ENCODE peak calls at places on chromosomes 4 and X, in six cellular contexts. N, Q, F, G, C and V are unnamed samples.
A peak's percentile ranks its signal among the peaks of the same experiment; 100 is the strongest.

GRCh38 chrX:349196-349595 is 30.6 kb upstream of the GTPBP6 start:
- DNase-seq in F (peak; percentile 30), Q (no peak), G (no peak), C (no peak), N (no peak), V (no peak)

GRCh38 chr4:165079476-165079875 is 25.8 kb downstream of the TRIM75 start:
- DNase-seq in G (no peak), F (no peak), N (no peak), Q (no peak), C (no peak), V (no peak)

GRCh38 chr4:42398448-42399355 is 1.4 kb downstream of the SHISA3 start:
- DNase-seq in F (no peak), G (no peak), C (no peak), Q (no peak), N (no peak), V (peak; percentile 70)

GRCh38 chr4:6925357-6925836 is 15.8 kb downstream of the TBC1D14 start:
- DNase-seq in C (no peak), Q (no peak), G (no peak), F (no peak), N (no peak), V (no peak)

GRCh38 chrX:67543818-67544217 is at the start of gene AR:
- DNase-seq in C (no peak), G (peak; percentile 79), Q (no peak), N (peak; percentile 30), F (no peak), V (peak; percentile 71)

GRCh38 chr4:20474119-20474518 is 222.4 kb downstream of the SLIT2 start:
- DNase-seq in Q (no peak), N (no peak), C (no peak), F (no peak), G (no peak), V (no peak)

GRCh38 chr4:124132161-124132560 is 580.4 kb downstream of the ANKRD50 start:
- DNase-seq in C (no peak), Q (no peak), N (no peak), G (no peak), F (no peak), V (no peak)

GRCh38 chrX:80755174-80755573 is 54.5 kb downstream of the BRWD3 start:
- DNase-seq in Q (no peak), C (no peak), N (no peak), F (no peak), G (no peak), V (no peak)

GRCh38 chr4:173937871-173938270 is 345.6 kb downstream of the FBXO8 start:
- DNase-seq in Q (no peak), C (no peak), F (no peak), N (no peak), G (no peak), V (no peak)

GRCh38 chr4:115844180-115844579 is 730.8 kb upstream of the NDST4 start:
- DNase-seq in Q (no peak), C (no peak), N (no peak), F (no peak), G (no peak), V (no peak)

GRCh38 chr4:54439831-54440243 is 210.7 kb downstream of the PDGFRA start:
- DNase-seq in N (peak; percentile 50), Q (no peak), F (peak; percentile 4), G (peak; percentile 75), C (no peak), V (peak; percentile 12)

GRCh38 chr4:15920723-15921591 is 17.6 kb downstream of the FGFBP1 start:
- DNase-seq in F (no peak), Q (no peak), G (no peak), C (no peak), N (peak; percentile 70), V (no peak)

GRCh38 chrX:88584283-88584682 is 162.7 kb upstream of the CPXCR1 start:
- DNase-seq in C (no peak), Q (no peak), G (no peak), F (no peak), N (no peak), V (no peak)

GRCh38 chr4:77800483-77801259 is 18.5 kb downstream of the CNOT6L start:
- DNase-seq in N (no peak), F (no peak), Q (no peak), G (no peak), C (no peak), V (no peak)

GRCh38 chr4:153573881-153574807 is 108.0 kb downstream of the TMEM131L start:
- DNase-seq in N (peak; percentile 63), Q (no peak), G (no peak), C (no peak), F (peak; percentile 7), V (no peak)

GRCh38 chrX:149648932-149649331 is 17.3 kb upstream of the TMEM185A start:
- DNase-seq in N (no peak), C (no peak), Q (no peak), G (no peak), F (no peak), V (peak; percentile 53)

GRCh38 chr4:77773101-77773500 is 46.1 kb downstream of the CNOT6L start:
- DNase-seq in G (no peak), C (no peak), Q (no peak), N (no peak), F (no peak), V (no peak)

GRCh38 chr4:42523066-42523718 is 125.9 kb downstream of the SHISA3 start:
- DNase-seq in Q (no peak), C (no peak), N (no peak), G (no peak), F (no peak), V (no peak)